ENCODE peak calls at places on chromosomes 13 and 19, in six cellular contexts. Q is cardiac muscle cell; P is anterior cingulate cortex; I is naive thymus-derived CD4-positive, alpha-beta T cell; L is CMK; J is NCI-H69. W is an unnamed sample.

GRCh38 chr19:1113278-1113985 is 9.6 kb downstream of the GPX4 start:
- DNase-seq in Q (peak), P (peak), I (peak), L (peak), J (peak), W (peak)

GRCh38 chr19:47176627-47177090 is 46.0 kb downstream of the SAE1 start:
- DNase-seq in Q (peak), P (no peak), I (peak), L (no peak), J (no peak), W (no peak)

GRCh38 chr13:22825186-22825585 is 355.6 kb upstream of the SGCG start:
- DNase-seq in Q (no peak), P (no peak), I (no peak), L (no peak), J (no peak), W (no peak)

GRCh38 chr13:95391325-95391724 is 90.1 kb upstream of the ABCC4 start:
- DNase-seq in Q (no peak), P (no peak), I (no peak), L (no peak), J (no peak), W (no peak)

GRCh38 chr13:106847049-106847448 is 279.1 kb upstream of the ARGLU1 start:
- DNase-seq in Q (no peak), P (no peak), I (no peak), L (no peak), J (peak), W (no peak)

GRCh38 chr13:20035130-20035529 is 76.6 kb downstream of the ZMYM2 start:
- DNase-seq in Q (peak), P (no peak), I (no peak), L (no peak), J (no peak), W (peak)

GRCh38 chr19:47704024-47704423 is 9.2 kb upstream of the EHD2 start:
- DNase-seq in Q (peak), P (no peak), I (no peak), L (no peak), J (no peak), W (no peak)

GRCh38 chr13:98172570-98173405 is 4.3 kb downstream of the RNF113B start:
- DNase-seq in Q (peak), P (no peak), I (no peak), L (no peak), J (no peak), W (peak)

GRCh38 chr19:54792814-54793213 is 10.6 kb upstream of the KIR2DL4 start:
- DNase-seq in Q (no peak), P (no peak), I (no peak), L (no peak), J (no peak), W (no peak)

GRCh38 chr13:78602561-78603239 is 652 bp downstream of the POU4F1 start:
- DNase-seq in Q (no peak), P (no peak), I (no peak), L (no peak), J (peak), W (no peak)

GRCh38 chr19:57887195-57887941 is 1.5 kb downstream of the ZNF814 start:
- DNase-seq in Q (peak), P (no peak), I (no peak), L (no peak), J (no peak), W (no peak)

GRCh38 chr13:110251227-110251791 is 55.6 kb downstream of the COL4A1 start:
- DNase-seq in Q (no peak), P (no peak), I (no peak), L (no peak), J (no peak), W (no peak)

GRCh38 chr19:30682576-30683536 is 310.7 kb downstream of the ZNF536 start:
- DNase-seq in Q (peak), P (peak), I (peak), L (peak), J (peak), W (peak)

GRCh38 chr19:41699231-41699967 is 9.0 kb upstream of the CEACAM5 start:
- DNase-seq in Q (no peak), P (no peak), I (no peak), L (no peak), J (peak), W (no peak)

GRCh38 chr19:39759457-39760184 is 19.0 kb upstream of the LEUTX start:
- DNase-seq in Q (no peak), P (no peak), I (no peak), L (no peak), J (no peak), W (no peak)

GRCh38 chr13:33766724-33767123 is 51.2 kb upstream of the RFC3 start:
- DNase-seq in Q (no peak), P (no peak), I (no peak), L (no peak), J (no peak), W (no peak)

GRCh38 chr13:113923376-113924063 is 50.4 kb downstream of the C13orf46 start:
- DNase-seq in Q (no peak), P (no peak), I (no peak), L (no peak), J (no peak), W (no peak)

GRCh38 chr19:50898018-50898417 is 13.2 kb downstream of the KLK4 start:
- DNase-seq in Q (no peak), P (no peak), I (no peak), L (no peak), J (no peak), W (no peak)

GRCh38 chr19:16018106-16018755 is 58.1 kb upstream of the TPM4 start:
- DNase-seq in Q (no peak), P (no peak), I (no peak), L (no peak), J (no peak), W (no peak)

GRCh38 chr13:22454586-22454985 is 726.2 kb upstream of the SGCG start:
- DNase-seq in Q (no peak), P (no peak), I (no peak), L (no peak), J (peak), W (no peak)

GRCh38 chr13:33230178-33230881 is 55.2 kb downstream of the STARD13 start:
- DNase-seq in Q (peak), P (no peak), I (no peak), L (no peak), J (peak), W (no peak)

GRCh38 chr13:114161644-114162532 is 17.2 kb upstream of the CFAP97D2 start:
- DNase-seq in Q (peak), P (no peak), I (no peak), L (no peak), J (peak), W (no peak)

GRCh38 chr19:5138606-5139594 is 170.0 kb downstream of the KDM4B start:
- DNase-seq in Q (peak), P (peak), I (peak), L (peak), J (no peak), W (no peak)

GRCh38 chr19:27675771-27676170 is 1537.2 kb downstream of the UQCRFS1 start:
- DNase-seq in Q (no peak), P (no peak), I (no peak), L (no peak), J (no peak), W (no peak)

GRCh38 chr19:35346193-35347052 is 1.3 kb upstream of the FFAR1 start:
- DNase-seq in Q (no peak), P (no peak), I (peak), L (no peak), J (no peak), W (no peak)

GRCh38 chr13:26390203-26390602 is 136.3 kb downstream of the CDK8 start:
- DNase-seq in Q (no peak), P (no peak), I (no peak), L (no peak), J (no peak), W (no peak)

GRCh38 chr19:48818234-48818823 is 7.5 kb upstream of the BCAT2 start:
- DNase-seq in Q (no peak), P (no peak), I (no peak), L (no peak), J (peak), W (no peak)

GRCh38 chr19:34481861-34482379 is 362 bp downstream of the WTIP start:
- DNase-seq in Q (no peak), P (no peak), I (no peak), L (no peak), J (peak), W (no peak)

GRCh38 chr13:58488251-58488650 is 856.7 kb downstream of the PCDH17 start:
- DNase-seq in Q (no peak), P (no peak), I (no peak), L (no peak), J (no peak), W (no peak)

GRCh38 chr13:36102721-36103120 is 28.5 kb downstream of the DCLK1 start:
- DNase-seq in Q (no peak), P (no peak), I (no peak), L (no peak), J (no peak), W (no peak)

GRCh38 chr19:12938536-12939291 is at the start of gene CALR:
- DNase-seq in Q (peak), P (no peak), I (no peak), L (peak), J (peak), W (no peak)

GRCh38 chr19:43474487-43474886 is 9.1 kb upstream of the LYPD3 start:
- DNase-seq in Q (no peak), P (no peak), I (no peak), L (no peak), J (no peak), W (no peak)

GRCh38 chr13:44293354-44293753 is 80.3 kb upstream of the SERP2 start:
- DNase-seq in Q (no peak), P (no peak), I (no peak), L (no peak), J (no peak), W (no peak)

GRCh38 chr19:55373318-55373992 is 3.2 kb upstream of the TMEM190 start:
- DNase-seq in Q (no peak), P (no peak), I (no peak), L (no peak), J (no peak), W (no peak)

GRCh38 chr19:13597625-13598024 is 91.3 kb upstream of the CACNA1A start:
- DNase-seq in Q (peak), P (peak), I (peak), L (peak), J (peak), W (peak)

GRCh38 chr19:13681509-13681908 is 82.8 kb upstream of the MRI1 start:
- DNase-seq in Q (peak), P (no peak), I (no peak), L (no peak), J (no peak), W (no peak)

GRCh38 chr19:29083863-29084262 is 129.1 kb downstream of the UQCRFS1 start:
- DNase-seq in Q (no peak), P (no peak), I (no peak), L (no peak), J (no peak), W (no peak)

GRCh38 chr19:36009220-36009619 is 607 bp upstream of the SYNE4 start:
- DNase-seq in Q (peak), P (peak), I (peak), L (no peak), J (peak), W (peak)

GRCh38 chr19:21824679-21825078 is 11.3 kb downstream of the ZNF43 start:
- DNase-seq in Q (no peak), P (no peak), I (no peak), L (no peak), J (no peak), W (no peak)